ENCODE peak calls at places on chromosomes 13 and 19, in six cellular contexts. Q is mammary epithelial cell; V is HuH-7.5; E is CD8-positive, alpha-beta T cell; Y is activated T-cell treated with anti-CD3 and anti-CD28 coated beads for 1 hour; U is mesothelial cell of epicardium. O is an unnamed sample.

GRCh38 chr13:22086593-22086992 is 415.7 kb downstream of the FGF9 start:
- DNase-seq in Q (no peak), V (no peak), E (no peak), Y (no peak), U (no peak), O (no peak)

GRCh38 chr19:3491396-3492119 is 8.3 kb upstream of the SMIM44 start:
- DNase-seq in Q (no peak), V (no peak), E (no peak), Y (no peak), U (no peak), O (no peak)

GRCh38 chr19:27672309-27673047 is 1540.5 kb downstream of the UQCRFS1 start:
- DNase-seq in Q (no peak), V (no peak), E (peak; percentile 4), Y (no peak), U (no peak), O (no peak)

GRCh38 chr13:74866151-74866550 is 615.8 kb downstream of the TBC1D4 start:
- DNase-seq in Q (no peak), V (no peak), E (no peak), Y (no peak), U (no peak), O (no peak)

GRCh38 chr19:7859766-7860165 is 14.4 kb downstream of the PRR36 start:
- DNase-seq in Q (no peak), V (no peak), E (no peak), Y (no peak), U (no peak), O (no peak)

GRCh38 chr19:4624733-4625362 is 14.5 kb upstream of the TNFAIP8L1 start:
- DNase-seq in Q (peak; percentile 37), V (no peak), E (no peak), Y (no peak), U (no peak), O (peak; percentile 53)

GRCh38 chr13:31929031-31929770 is 102.4 kb upstream of the FRY start:
- DNase-seq in Q (no peak), V (no peak), E (no peak), Y (no peak), U (no peak), O (peak; percentile 9)

GRCh38 chr13:99269627-99270252 is 11.6 kb upstream of the GPR18 start:
- DNase-seq in Q (peak; percentile 35), V (no peak), E (no peak), Y (no peak), U (no peak), O (peak; percentile 65)